ENCODE peak calls at places on chromosomes 1 and 21, in four cellular contexts. X, R, D and H are unnamed samples.

GRCh38 chr1:231776006-231776707 is 149.6 kb downstream of the DISC1 start:
- DNase-seq in X (no peak), R (no peak), D (no peak), H (no peak)

GRCh38 chr1:82801151-82801550 is 1000.4 kb downstream of the ADGRL2 start:
- DNase-seq in X (no peak), R (no peak), D (no peak), H (no peak)

GRCh38 chr21:33643658-33644311 is 1.5 kb downstream of the ITSN1 start:
- DNase-seq in X (no peak), R (no peak), D (no peak), H (no peak)

GRCh38 chr1:11653616-11654570 is at the start of gene FBXO2:
- DNase-seq in X (no peak), R (no peak), D (peak; percentile 70), H (no peak)

GRCh38 chr1:22342734-22343191 is 108.9 kb upstream of the ZBTB40 start:
- DNase-seq in X (no peak), R (no peak), D (no peak), H (no peak)

GRCh38 chr1:181344091-181344490 is 139.2 kb upstream of the CACNA1E start:
- DNase-seq in X (no peak), R (no peak), D (peak; percentile 77), H (no peak)

GRCh38 chr1:47951026-47951425 is 46.2 kb downstream of the TRABD2B start:
- DNase-seq in X (no peak), R (no peak), D (no peak), H (no peak)

GRCh38 chr1:41381691-41382530 is 20.7 kb downstream of the FOXO6 start:
- DNase-seq in X (peak; percentile 28), R (no peak), D (peak; percentile 31), H (peak; percentile 16)

GRCh38 chr1:27603320-27603961 is 503 bp downstream of the AHDC1 start:
- DNase-seq in X (no peak), R (no peak), D (no peak), H (peak; percentile 44)

GRCh38 chr1:204443260-204443619 is 31.6 kb upstream of the PPP1R15B start:
- DNase-seq in X (no peak), R (no peak), D (peak; percentile 98), H (no peak)

GRCh38 chr1:203796223-203796747 is 862 bp downstream of the ZBED6 start:
- DNase-seq in X (no peak), R (no peak), D (peak; percentile 36), H (no peak)

GRCh38 chr1:2014726-2015382 is 4.3 kb upstream of the GABRD start:
- DNase-seq in X (no peak), R (no peak), D (no peak), H (no peak)

GRCh38 chr1:80453775-80454174 is 1347.0 kb upstream of the ADGRL2 start:
- DNase-seq in X (no peak), R (no peak), D (no peak), H (no peak)

GRCh38 chr1:91760487-91760886 is 125.5 kb downstream of the TGFBR3 start:
- DNase-seq in X (no peak), R (no peak), D (no peak), H (no peak)

GRCh38 chr1:54748094-54748835 is 16.1 kb downstream of the PARS2 start:
- DNase-seq in X (no peak), R (no peak), D (no peak), H (no peak)

GRCh38 chr1:204150702-204151561 is 912 bp downstream of the ETNK2 start:
- DNase-seq in X (no peak), R (no peak), D (no peak), H (no peak)

GRCh38 chr1:155940531-155940992 is 876 bp upstream of the RXFP4 start:
- DNase-seq in X (no peak), R (peak; percentile 32), D (peak; percentile 60), H (no peak)

GRCh38 chr1:102790997-102791396 is 317.3 kb downstream of the COL11A1 start:
- DNase-seq in X (no peak), R (no peak), D (no peak), H (no peak)